ENCODE peak calls at places on chromosomes 4 and X, in six cellular contexts. P, I, X, S, Y and V are unnamed samples.

GRCh38 chrX:51804741-51805140 is 61.5 kb downstream of the GSPT2 start:
- DNase-seq in I (no peak), X (no peak), S (no peak), P (no peak), Y (no peak), V (no peak)

GRCh38 chr4:52861171-52861873 is 795 bp upstream of the RASL11B start:
- DNase-seq in P (no peak), I (no peak), S (no peak), Y (no peak), X (no peak), V (no peak)

GRCh38 chr4:44194365-44194764 is 254.2 kb downstream of the KCTD8 start:
- DNase-seq in P (no peak), X (no peak), I (no peak), Y (no peak), S (no peak), V (no peak)

GRCh38 chr4:15676899-15677298 is 4.7 kb upstream of the FAM200B start:
- DNase-seq in I (no peak), X (no peak), S (no peak), P (no peak), Y (no peak), V (no peak)

GRCh38 chrX:100407784-100408642 is 2.1 kb downstream of the PCDH19 start:
- DNase-seq in S (no peak), I (no peak), Y (no peak), X (no peak), P (no peak), V (no peak)

GRCh38 chr4:56128231-56128630 is 179.5 kb downstream of the CEP135 start:
- DNase-seq in Y (no peak), S (peak), I (no peak), P (no peak), X (peak), V (no peak)

GRCh38 chr4:36187723-36188333 is 56.5 kb downstream of the ARAP2 start:
- DNase-seq in X (peak), S (peak), P (no peak), I (no peak), Y (no peak), V (no peak)

GRCh38 chrX:45400380-45400779 is 199.7 kb upstream of the DIPK2B start:
- DNase-seq in X (peak), Y (no peak), S (no peak), P (no peak), I (no peak), V (no peak)

GRCh38 chr4:36269116-36269515 is 12.3 kb upstream of the DTHD1 start:
- DNase-seq in X (no peak), Y (peak), I (peak), P (no peak), S (no peak), V (no peak)

GRCh38 chrX:1472975-1473374 is 20.3 kb upstream of the ASMTL start:
- DNase-seq in I (no peak), X (no peak), Y (no peak), P (no peak), S (no peak), V (no peak)

GRCh38 chr4:89303177-89303576 is 4.4 kb downstream of the GPRIN3 start:
- DNase-seq in I (no peak), X (no peak), P (peak), S (no peak), Y (peak), V (no peak)

GRCh38 chrX:129701624-129702069 is 37.1 kb upstream of the XPNPEP2 start:
- DNase-seq in P (no peak), I (no peak), Y (no peak), S (no peak), X (peak), V (no peak)

GRCh38 chrX:8803326-8803725 is 2.1 kb upstream of the FAM9A start:
- DNase-seq in Y (no peak), X (no peak), S (no peak), I (no peak), P (no peak), V (no peak)

GRCh38 chrX:3678287-3678686 is 35.2 kb downstream of the PRKX start:
- DNase-seq in P (no peak), S (no peak), X (peak), I (no peak), Y (no peak), V (no peak)

GRCh38 chrX:31245714-31246113 is 173.9 kb upstream of the FTHL17 start:
- DNase-seq in I (no peak), P (no peak), S (no peak), X (no peak), Y (no peak), V (no peak)

GRCh38 chrX:12570859-12571501 is 220.2 kb upstream of the PRPS2 start:
- DNase-seq in P (no peak), S (no peak), X (no peak), I (no peak), Y (no peak), V (no peak)

GRCh38 chr4:138870739-138871633 is 144.6 kb upstream of the NOCT start:
- DNase-seq in X (peak), Y (peak), S (peak), P (peak), I (peak), V (peak)

GRCh38 chr4:98507299-98507698 is 151.1 kb downstream of the TSPAN5 start:
- DNase-seq in X (no peak), S (no peak), Y (no peak), P (no peak), I (no peak), V (no peak)

GRCh38 chr4:140659935-140660710 is 91.4 kb upstream of the UCP1 start:
- DNase-seq in S (no peak), Y (no peak), P (no peak), X (peak), I (no peak), V (no peak)

GRCh38 chr4:141853091-141853734 is 216.8 kb downstream of the IL15 start:
- DNase-seq in I (no peak), P (no peak), S (peak), Y (no peak), X (no peak), V (no peak)

GRCh38 chr4:153542835-153543234 is 76.7 kb downstream of the TMEM131L start:
- DNase-seq in S (no peak), I (no peak), X (no peak), P (no peak), Y (no peak), V (no peak)

GRCh38 chrX:40244980-40245379 is 147.2 kb upstream of the BCOR start:
- DNase-seq in I (no peak), S (no peak), Y (no peak), X (peak), P (no peak), V (peak)

GRCh38 chr4:2101346-2102044 is 42.4 kb downstream of the NAT8L start:
- DNase-seq in X (peak), P (no peak), Y (no peak), S (no peak), I (no peak), V (no peak)

GRCh38 chr4:20840648-20841190 is 140.5 kb downstream of the PACRGL start:
- DNase-seq in P (no peak), Y (no peak), I (no peak), S (no peak), X (no peak), V (no peak)

GRCh38 chr4:8688041-8688907 is 95.7 kb downstream of the CPZ start:
- DNase-seq in Y (no peak), S (no peak), I (no peak), P (no peak), X (peak), V (no peak)

GRCh38 chr4:75168548-75168947 is 235.6 kb downstream of the PARM1 start:
- DNase-seq in X (no peak), Y (no peak), I (no peak), S (no peak), P (no peak), V (no peak)

GRCh38 chrX:24260827-24261550 is 52.9 kb downstream of the SUPT20HL2 start:
- DNase-seq in Y (no peak), P (no peak), S (no peak), I (no peak), X (peak), V (peak)

GRCh38 chr4:184961693-184962092 is 56.6 kb upstream of the HELT start:
- DNase-seq in P (no peak), S (no peak), I (no peak), Y (no peak), X (no peak), V (no peak)

GRCh38 chr4:73730292-73730691 is 10.1 kb upstream of the CXCL8 start:
- DNase-seq in I (no peak), P (no peak), S (no peak), Y (no peak), X (no peak), V (no peak)

GRCh38 chr4:123505457-123506310 is 109.1 kb downstream of the SPRY1 start:
- DNase-seq in I (peak), S (peak), Y (no peak), X (peak), P (no peak), V (no peak)

GRCh38 chr4:158291334-158292055 is 81.2 kb downstream of the TMEM144 start:
- DNase-seq in Y (no peak), P (no peak), X (no peak), S (no peak), I (no peak), V (no peak)

GRCh38 chrX:30990361-30990760 is 81.5 kb downstream of the FTHL17 start:
- DNase-seq in P (no peak), X (no peak), Y (no peak), S (no peak), I (no peak), V (no peak)

GRCh38 chr4:183356931-183357675 is 34.9 kb upstream of the CLDN24 start:
- DNase-seq in X (no peak), I (no peak), P (no peak), S (peak), Y (no peak), V (no peak)

GRCh38 chr4:111537861-111538260 is 607.4 kb upstream of the FAM241A start:
- DNase-seq in S (no peak), I (no peak), P (no peak), X (peak), Y (no peak), V (no peak)

GRCh38 chr4:41176357-41176756 is 38.0 kb downstream of the APBB2 start:
- DNase-seq in X (peak), I (no peak), Y (no peak), S (no peak), P (no peak), V (no peak)